ENCODE peak calls at places on chromosomes 4 and X, in six cellular contexts. N, E, H, M, L and W are unnamed samples.

GRCh38 chr4:68951078-68951805 is at the start of gene UGT2A3:
- DNase-seq in M (no peak), N (peak), H (no peak), L (peak), E (no peak), W (no peak)

GRCh38 chrX:111483876-111484275 is 27.6 kb upstream of the SERTM2 start:
- DNase-seq in M (no peak), E (no peak), L (no peak), H (no peak), N (no peak), W (no peak)

GRCh38 chr4:37767546-37767945 is 58.9 kb upstream of the PGM2 start:
- DNase-seq in L (no peak), M (no peak), H (peak), N (peak), E (no peak), W (peak)

GRCh38 chr4:151324449-151325319 is 721 bp downstream of the SH3D19 start:
- DNase-seq in E (peak), L (no peak), M (peak), N (peak), H (peak), W (no peak)

GRCh38 chr4:125266901-125267601 is 47.7 kb upstream of the FAT4 start:
- DNase-seq in M (no peak), H (no peak), L (no peak), E (no peak), N (no peak), W (no peak)

GRCh38 chr4:118783887-118784286 is 52.0 kb downstream of the SEC24D start:
- DNase-seq in E (no peak), H (no peak), M (no peak), N (no peak), L (no peak), W (no peak)

GRCh38 chrX:17859609-17860178 is 1.4 kb downstream of the RAI2 start:
- DNase-seq in H (no peak), E (no peak), N (no peak), M (no peak), L (no peak), W (no peak)

GRCh38 chrX:13219990-13220764 is 99.7 kb downstream of the ATXN3L start:
- DNase-seq in L (no peak), E (no peak), M (no peak), H (no peak), N (no peak), W (no peak)

GRCh38 chr4:158450741-158451140 is 70.9 kb upstream of the RXFP1 start:
- DNase-seq in E (no peak), N (no peak), M (no peak), L (no peak), H (no peak), W (no peak)

GRCh38 chr4:48483777-48484493 is 792 bp downstream of the SLC10A4 start:
- DNase-seq in M (peak), L (no peak), H (no peak), N (no peak), E (no peak), W (no peak)

GRCh38 chr4:8019396-8020365 is 80.0 kb upstream of the AFAP1 start:
- DNase-seq in M (no peak), E (no peak), H (no peak), L (no peak), N (no peak), W (no peak)

GRCh38 chr4:112266823-112267222 is 18.9 kb downstream of the TIFA start:
- DNase-seq in N (no peak), L (no peak), M (peak), H (peak), E (no peak), W (peak)

GRCh38 chr4:2798399-2799301 is 5.8 kb downstream of the SH3BP2 start:
- DNase-seq in N (no peak), H (peak), E (no peak), M (no peak), L (no peak), W (peak)

GRCh38 chr4:189940178-189941004 is at the start of gene FRG1:
- DNase-seq in H (peak), E (peak), N (peak), M (peak), L (peak), W (peak)

GRCh38 chrX:85115252-85115651 is 111.6 kb downstream of the APOOL start:
- DNase-seq in H (no peak), N (no peak), M (no peak), L (no peak), E (no peak), W (no peak)
- TF ChIP-seq MYC in H (no peak), N (no peak), M (no peak), L (no peak), E (no peak), W (no peak)

GRCh38 chr4:147831452-147832192 is 99.7 kb downstream of the ARHGAP10 start:
- DNase-seq in E (peak), N (no peak), H (peak), L (no peak), M (peak), W (peak)

GRCh38 chr4:147830987-147831386 is 99.1 kb downstream of the ARHGAP10 start:
- DNase-seq in N (no peak), L (no peak), M (no peak), E (no peak), H (peak), W (no peak)

GRCh38 chr4:147830102-147830463 is 98.2 kb downstream of the ARHGAP10 start:
- DNase-seq in H (no peak), E (no peak), L (no peak), M (no peak), N (no peak), W (no peak)

GRCh38 chr4:147828361-147828760 is 96.5 kb downstream of the ARHGAP10 start:
- DNase-seq in H (no peak), L (no peak), N (no peak), E (no peak), M (no peak), W (no peak)

DNA sequence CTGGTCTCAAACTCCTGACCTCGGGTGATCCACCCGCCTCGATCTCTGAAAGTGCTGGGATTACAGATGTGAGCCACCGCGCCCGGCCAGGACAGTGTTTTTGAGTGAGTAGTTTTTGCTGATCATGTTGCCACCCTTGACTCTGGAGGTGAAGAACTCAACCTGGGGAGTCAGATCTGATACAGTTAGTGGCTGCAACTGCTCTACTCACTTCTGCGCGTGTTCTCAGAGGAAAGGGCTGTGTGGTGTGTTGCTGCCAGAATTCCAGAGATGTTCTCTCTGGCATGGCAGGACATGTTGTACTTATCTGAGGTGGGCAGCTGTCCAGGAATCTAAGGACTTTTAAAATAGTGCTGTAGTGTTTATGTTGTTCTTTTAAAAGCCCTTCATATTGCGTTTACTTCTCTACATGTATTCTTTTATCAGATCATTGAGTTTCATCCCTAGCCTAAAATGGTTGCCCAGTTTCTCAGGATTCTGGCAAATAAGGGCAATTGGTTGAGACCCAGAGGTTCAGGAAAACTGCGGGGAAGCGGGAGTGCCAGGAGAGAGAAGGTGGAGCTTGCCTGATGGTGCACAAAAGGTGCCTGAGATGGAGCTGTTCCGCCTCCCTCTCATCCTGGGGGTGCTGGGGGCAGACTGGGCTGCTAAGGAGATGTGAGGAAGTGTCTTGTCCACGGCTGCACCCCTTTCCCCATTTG is 97.7 kb downstream of the ARHGAP10 start:
- DNase-seq in L (no peak), E (no peak), H (no peak), M (no peak), N (no peak), W (no peak)
- H3K4me3 ChIP-seq in L (no peak), E (no peak), H (no peak), M (no peak), N (no peak), W (no peak)

GRCh38 chrX:16662402-16662801 is 12.4 kb downstream of the S100G start:
- DNase-seq in E (no peak), L (no peak), N (no peak), M (no peak), H (no peak), W (no peak)

GRCh38 chrX:16653424-16653823 is 3.5 kb downstream of the S100G start:
- DNase-seq in N (no peak), L (no peak), E (no peak), H (no peak), M (no peak), W (no peak)

GRCh38 chrX:16659326-16659725 is 9.4 kb downstream of the S100G start:
- DNase-seq in H (no peak), L (no peak), M (no peak), N (no peak), E (no peak), W (no peak)

GRCh38 chrX:16661495-16661894 is 11.5 kb downstream of the S100G start:
- DNase-seq in N (no peak), E (no peak), H (no peak), M (no peak), L (no peak), W (no peak)

DNA sequence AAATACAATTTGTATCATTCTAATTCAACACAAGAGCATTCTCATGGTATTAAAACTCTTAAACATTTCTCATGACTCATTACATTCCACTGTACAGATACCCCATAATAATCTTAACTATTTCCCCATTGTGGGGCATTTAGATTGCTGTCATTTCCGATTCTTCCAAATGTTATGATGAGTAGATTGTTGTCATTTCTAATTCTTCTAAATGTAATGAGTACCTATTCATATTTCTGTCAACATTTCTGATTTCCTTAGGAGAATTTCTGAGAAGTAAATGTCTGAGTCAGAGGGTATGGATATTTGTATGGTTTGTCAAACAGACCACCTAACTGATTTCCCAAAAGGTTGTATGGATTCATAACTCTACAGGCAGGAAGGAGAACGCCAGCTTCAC is 8.3 kb downstream of the S100G start:
- DNase-seq in E (no peak), M (no peak), N (no peak), L (no peak), H (peak), W (no peak)
- TF ChIP-seq MAX in E (no peak), M (no peak), N (no peak), L (no peak), H (no peak), W (no peak)

DNA sequence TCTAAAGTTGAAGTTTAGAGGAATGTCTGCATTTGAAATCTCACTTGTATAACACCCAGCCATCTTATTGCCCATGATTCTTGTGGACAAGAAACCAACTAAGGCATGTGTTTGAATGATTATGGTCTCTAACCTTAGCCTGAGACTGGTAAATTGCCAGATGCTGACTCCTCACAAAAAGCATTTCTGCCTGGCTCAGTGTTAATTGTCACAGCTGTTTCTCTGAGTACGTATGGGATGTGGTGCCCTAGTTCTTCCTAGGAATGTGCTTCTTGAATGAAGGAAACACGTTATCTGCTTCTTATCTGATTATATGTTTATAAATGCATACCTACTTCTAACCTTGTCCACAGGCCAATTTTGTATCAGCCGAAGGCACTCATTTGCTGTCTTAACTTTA is 63.1 kb upstream of the NDP start:
- DNase-seq in N (no peak), L (no peak), M (no peak), H (peak), E (no peak), W (no peak)
- TF ChIP-seq MYC in N (no peak), L (no peak), M (no peak), H (no peak), E (no peak), W (no peak)

DNA sequence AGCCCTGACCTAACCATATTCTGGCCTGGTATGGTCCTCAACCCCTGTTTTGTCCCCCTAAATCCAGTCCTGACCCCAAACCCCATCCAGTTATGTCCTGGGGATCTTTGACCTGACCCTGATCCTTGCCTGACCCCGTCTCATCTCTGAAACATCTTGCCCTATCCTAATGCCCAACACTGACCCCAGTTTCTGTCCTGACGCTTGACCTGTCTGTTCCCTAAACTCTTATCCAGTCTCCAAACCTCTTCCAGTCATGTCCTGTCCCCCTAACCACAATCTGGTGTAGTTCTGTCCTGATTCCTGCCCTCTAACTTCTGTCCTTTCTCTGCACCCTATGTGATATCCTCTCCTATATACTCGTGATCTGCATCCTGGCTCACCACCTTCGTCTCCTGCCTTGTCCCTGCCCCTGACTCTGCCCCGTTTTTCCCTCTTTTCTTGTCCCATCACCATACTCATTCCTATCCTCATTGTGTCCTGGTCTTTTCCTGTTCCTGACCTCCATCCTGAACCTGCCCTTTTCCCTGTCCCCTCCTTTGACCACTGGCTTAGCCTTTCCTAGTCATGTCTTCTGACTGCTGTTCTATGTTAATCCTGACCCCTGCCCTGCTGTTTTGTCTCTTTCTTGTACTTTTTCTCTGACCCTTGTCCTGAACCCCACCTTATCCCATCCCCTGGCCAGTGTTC is 4.6 kb upstream of the CCDC120 start:
- DNase-seq in L (no peak), H (no peak), N (no peak), E (no peak), M (no peak), W (no peak)
- H3K4me3 ChIP-seq in L (peak), H (peak), N (peak), E (peak), M (peak), W (no peak)

GRCh38 chrX:131279617-131280016 is 9.5 kb downstream of the IGSF1 start:
- DNase-seq in E (no peak), N (no peak), L (no peak), H (no peak), M (no peak), W (no peak)

GRCh38 chrX:131271826-131272225 is 17.3 kb downstream of the IGSF1 start:
- DNase-seq in E (no peak), L (no peak), H (no peak), N (peak), M (no peak), W (no peak)

GRCh38 chrX:131273024-131273423 is 16.1 kb downstream of the IGSF1 start:
- DNase-seq in H (no peak), N (peak), M (no peak), E (no peak), L (no peak), W (no peak)

GRCh38 chrX:131279197-131279596 is 9.9 kb downstream of the IGSF1 start:
- DNase-seq in M (no peak), L (no peak), E (no peak), H (no peak), N (no peak), W (no peak)

GRCh38 chrX:131277543-131278115 is 11.5 kb downstream of the IGSF1 start:
- DNase-seq in E (no peak), H (no peak), L (no peak), M (no peak), N (no peak), W (no peak)
- TF ChIP-seq MAX in E (no peak), H (no peak), L (no peak), M (no peak), N (no peak), W (no peak)

GRCh38 chr4:103002551-103002950 is 17.0 kb downstream of the SLC9B1 start:
- DNase-seq in L (no peak), E (no peak), H (peak), M (no peak), N (no peak), W (no peak)
- TF ChIP-seq MYC in L (no peak), E (no peak), H (no peak), M (no peak), N (no peak), W (no peak)

DNA sequence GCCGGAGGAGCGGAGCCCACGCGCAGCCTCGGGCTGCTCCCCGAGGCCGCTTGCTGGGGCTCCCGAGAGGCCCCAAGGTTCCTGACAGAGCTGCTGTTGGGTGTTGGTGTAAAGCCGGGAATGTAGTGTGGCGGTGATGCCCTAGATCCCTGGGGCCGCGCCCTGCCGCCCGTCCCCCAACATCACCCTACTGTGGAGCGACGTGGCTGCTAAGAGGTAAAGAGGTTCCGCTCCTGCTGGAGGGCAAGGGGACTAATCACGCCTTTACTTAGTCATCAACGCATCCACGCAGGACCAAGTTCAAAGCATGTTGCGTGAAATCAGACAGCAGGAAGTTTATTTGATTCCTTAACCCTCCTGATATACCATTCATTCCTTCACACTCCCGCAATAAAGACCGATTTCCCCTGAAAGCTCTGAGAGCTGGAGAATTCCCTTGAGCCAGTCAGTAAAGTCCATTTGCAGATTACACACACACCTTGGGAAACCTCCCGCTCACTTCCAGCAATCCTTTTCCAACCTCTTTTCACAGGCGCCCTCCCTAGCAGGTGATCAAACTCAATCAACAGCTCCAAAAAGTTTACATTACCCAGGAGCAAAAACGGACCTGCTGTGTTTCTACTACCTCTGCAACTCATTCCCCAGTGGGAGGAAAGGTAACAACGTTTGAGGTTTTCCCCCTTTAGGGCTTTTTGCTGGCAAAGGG is 578 bp upstream of the GABRA2 start:
- DNase-seq in H (no peak), E (no peak), M (no peak), L (no peak), N (no peak), W (no peak)
- H3K4me3 ChIP-seq in H (no peak), E (peak), M (no peak), L (no peak), N (no peak), W (no peak)

DNA sequence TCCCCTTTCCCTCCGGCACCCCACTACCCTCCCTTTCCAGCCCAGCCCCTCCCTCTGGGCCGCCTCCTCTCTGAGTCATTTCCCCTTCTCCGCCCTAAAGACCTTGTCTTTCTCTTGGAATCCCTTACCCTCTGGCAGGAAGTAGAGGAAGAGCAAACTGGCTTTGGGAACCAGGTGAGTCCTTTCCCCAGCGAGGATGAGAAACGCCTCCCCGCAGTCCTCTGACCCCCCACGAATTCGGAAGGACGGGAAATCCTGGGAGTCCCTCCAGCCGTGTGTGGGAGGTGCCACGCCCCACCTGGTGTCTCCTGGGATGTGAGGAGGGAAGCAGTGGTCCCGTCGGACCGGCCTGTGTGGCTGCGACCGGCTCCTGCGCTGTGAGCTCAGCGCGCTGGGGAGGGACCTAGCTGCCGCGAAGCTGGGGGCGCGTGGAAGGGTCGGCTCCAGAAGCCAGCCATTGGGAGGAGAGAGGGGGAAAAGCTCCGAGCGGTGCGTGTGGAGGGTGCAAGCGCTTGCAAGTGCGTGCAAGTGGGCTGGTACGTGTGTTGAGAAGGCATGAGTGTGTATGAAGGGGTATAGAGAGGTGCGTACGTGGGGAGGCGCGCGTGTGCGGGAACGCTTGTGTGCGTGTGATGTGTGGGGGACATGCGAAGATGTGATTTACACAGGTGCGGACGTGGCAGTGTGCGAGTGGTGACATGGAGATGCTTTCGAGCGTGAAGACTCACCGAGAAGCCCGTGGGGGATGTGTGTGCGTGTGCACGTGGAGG is 46.3 kb downstream of the TEX13B start:
- DNase-seq in E (no peak), L (no peak), H (no peak), M (no peak), N (no peak), W (no peak)
- TF ChIP-seq MAX in E (no peak), L (no peak), H (no peak), M (no peak), N (no peak), W (no peak)